ENCODE peak calls at places on chromosomes 2 and 18, in seven cellular contexts. Y is HCT116, G is GM23338, U is hepatocyte, W is GM23248, M is MM.1S, O is PC-3. H is an unnamed sample. For H3K4me1, the result is how much of the 10 kb centered on the place peaks cover.

GRCh38 chr2:191366199-191366598 is 121.0 kb downstream of the MYO1B start:
- DNase-seq in W (peak), Y (no peak), U (no peak), M (no peak), G (no peak), O (peak), H (no peak)

GRCh38 chr2:67085146-67085545 is 312.0 kb upstream of the ETAA1 start:
- DNase-seq in W (no peak), U (no peak), G (no peak), O (no peak), Y (no peak), M (no peak), H (no peak)

GRCh38 chr18:13716916-13717315 is 9.4 kb downstream of the FAM210A start:
- DNase-seq in M (no peak), Y (no peak), W (no peak), U (no peak), G (no peak), O (no peak), H (no peak)

GRCh38 chr2:204251977-204252376 is 293.3 kb upstream of the PARD3B start:
- DNase-seq in U (no peak), O (no peak), Y (no peak), M (no peak), G (no peak), W (no peak), H (no peak)

GRCh38 chr2:152598975-152599724 is 118.1 kb downstream of the PRPF40A start:
- DNase-seq in G (no peak), W (peak), O (peak), M (no peak), U (no peak), Y (peak), H (no peak)

GRCh38 chr2:8966123-8966908 is 37.2 kb downstream of the MBOAT2 start:
- DNase-seq in U (no peak), Y (no peak), W (peak), O (no peak), G (no peak), M (no peak), H (no peak)

GRCh38 chr2:191247381-191248057 is 2.3 kb downstream of the MYO1B start:
- DNase-seq in O (peak), U (peak), G (peak), Y (peak), M (no peak), W (peak), H (no peak)

GRCh38 chr2:120245520-120245835 is 7.2 kb upstream of the RALB start:
- DNase-seq in U (peak), M (no peak), Y (no peak), O (peak), G (no peak), W (no peak), H (no peak)

GRCh38 chr18:56038258-56039030 is 450.5 kb upstream of the TCF4 start:
- DNase-seq in O (no peak), G (no peak), W (no peak), Y (no peak), M (no peak), U (no peak), H (no peak)

GRCh38 chr2:164438490-164439205 is 182.6 kb downstream of the GRB14 start:
- DNase-seq in W (no peak), O (no peak), Y (no peak), U (no peak), M (peak), G (no peak), H (no peak)

GRCh38 chr2:216188268-216188850 is 79.2 kb downstream of the XRCC5 start:
- DNase-seq in W (peak), U (no peak), G (no peak), O (no peak), Y (no peak), M (no peak), H (no peak)

GRCh38 chr2:67186871-67187270 is 210.3 kb upstream of the ETAA1 start:
- DNase-seq in G (no peak), M (no peak), U (no peak), O (peak), Y (no peak), W (no peak), H (no peak)

GRCh38 chr18:13273800-13274199 is 55.2 kb downstream of the LDLRAD4 start:
- DNase-seq in W (no peak), Y (no peak), U (no peak), G (no peak), M (no peak), O (no peak), H (no peak)

GRCh38 chr2:219508444-219508734 is 5.9 kb upstream of the ASIC4 start:
- DNase-seq in M (no peak), W (no peak), Y (no peak), O (no peak), G (no peak), U (no peak), H (no peak)

GRCh38 chr2:150832686-150833085 is 345.2 kb upstream of the RND3 start:
- DNase-seq in U (no peak), G (no peak), Y (no peak), O (no peak), M (no peak), W (peak), H (no peak)

GRCh38 chr2:217685255-217685605 is 317.6 kb downstream of the TNS1 start:
- DNase-seq in U (peak), O (peak), W (peak), G (peak), Y (peak), M (no peak), H (no peak)

GRCh38 chr2:190343170-190343499 is 254 bp upstream of the INPP1 start:
- DNase-seq in G (peak), O (no peak), M (no peak), Y (no peak), U (no peak), W (no peak), H (no peak)

GRCh38 chr2:236965021-236965840 is 120.5 kb upstream of the COPS8 start:
- DNase-seq in M (no peak), W (no peak), U (no peak), O (no peak), Y (no peak), G (peak), H (no peak)

GRCh38 chr2:134917958-134918517 is 584 bp upstream of the CCNT2 start:
- DNase-seq in W (peak), Y (no peak), G (no peak), M (no peak), O (peak), U (no peak), H (no peak)

GRCh38 chr18:55185391-55185790 is 226.1 kb upstream of the CCDC68 start:
- DNase-seq in O (peak), W (peak), U (no peak), G (no peak), M (no peak), Y (no peak), H (no peak)

GRCh38 chr2:174063492-174064092 is 98.4 kb upstream of the SP3 start:
- DNase-seq in G (no peak), O (no peak), W (no peak), U (no peak), Y (no peak), M (no peak), H (no peak)

GRCh38 chr2:127678991-127679390 is 3.7 kb upstream of the LIMS2 start:
- DNase-seq in Y (no peak), U (no peak), G (no peak), O (no peak), W (no peak), M (no peak), H (no peak)

GRCh38 chr2:177783835-177784448 is 288.6 kb downstream of the PDE11A start:
- DNase-seq in G (no peak), M (peak), O (peak), W (peak), Y (no peak), U (no peak), H (no peak)

GRCh38 chr18:62497171-62497783 is 25.5 kb upstream of the ZCCHC2 start:
- DNase-seq in O (no peak), W (no peak), Y (no peak), M (no peak), U (no peak), G (no peak), H (no peak)

GRCh38 chr2:144475044-144475443 is 44.9 kb downstream of the ZEB2 start:
- DNase-seq in W (no peak), O (no peak), Y (no peak), U (no peak), M (no peak), G (no peak), H (no peak)

GRCh38 chr2:658426-658825 is 18.8 kb downstream of the TMEM18 start:
- DNase-seq in Y (no peak), U (no peak), W (no peak), O (no peak), M (no peak), G (no peak), H (no peak)

GRCh38 chr18:31066267-31066666 is 23.7 kb upstream of the DSC3 start:
- DNase-seq in Y (no peak), G (no peak), W (no peak), U (no peak), M (no peak), O (no peak), H (no peak)

GRCh38 chr2:166343467-166343866 is 32.3 kb downstream of the SCN9A start:
- DNase-seq in G (peak), M (no peak), Y (no peak), O (no peak), U (no peak), W (no peak), H (peak)

GRCh38 chr2:166338831-166339339 is 36.9 kb downstream of the SCN9A start:
- DNase-seq in G (no peak), M (no peak), Y (no peak), W (no peak), U (no peak), O (peak), H (no peak)

GRCh38 chr2:166344286-166345113 is 31.2 kb downstream of the SCN9A start:
- DNase-seq in M (peak), Y (no peak), W (peak), G (no peak), O (no peak), U (no peak), H (no peak)
- TF ChIP-seq EZH2phosphoT487 in M (no peak), Y (no peak), W (no peak), G (no peak), O (no peak), U (no peak), H (no peak)

GRCh38 chr2:96542357-96542977 is 5.9 kb downstream of the ARID5A start:
- DNase-seq in M (no peak), G (no peak), Y (no peak), W (no peak), O (no peak), U (no peak), H (no peak)
- H3K4me1 ChIP-seq in M (half or more), G (under half), Y (under half), W (under half), O (under half), U (under half), H (under half)

GRCh38 chr2:14634885-14635871 is 2.7 kb downstream of the LRATD1 start:
- DNase-seq in M (no peak), O (peak), U (peak), W (peak), G (peak), Y (no peak), H (peak)

GRCh38 chr2:14633031-14633430 is 514 bp downstream of the LRATD1 start:
- DNase-seq in U (peak), O (peak), M (no peak), Y (no peak), W (no peak), G (peak), H (peak)

GRCh38 chr2:14632133-14632936 is at the start of gene LRATD1:
- DNase-seq in O (peak), W (peak), G (peak), Y (no peak), M (no peak), U (peak), H (peak)

GRCh38 chr2:14633451-14634211 is 1.1 kb downstream of the LRATD1 start:
- DNase-seq in M (no peak), U (peak), O (peak), G (peak), W (no peak), Y (no peak), H (peak)

GRCh38 chr2:14634223-14634884 is 1.8 kb downstream of the LRATD1 start:
- DNase-seq in G (peak), U (peak), O (peak), Y (no peak), W (peak), M (peak), H (peak)
- TF ChIP-seq EZH2 in G (peak), U (no peak), O (no peak), Y (no peak), W (no peak), M (no peak), H (peak)

DNA sequence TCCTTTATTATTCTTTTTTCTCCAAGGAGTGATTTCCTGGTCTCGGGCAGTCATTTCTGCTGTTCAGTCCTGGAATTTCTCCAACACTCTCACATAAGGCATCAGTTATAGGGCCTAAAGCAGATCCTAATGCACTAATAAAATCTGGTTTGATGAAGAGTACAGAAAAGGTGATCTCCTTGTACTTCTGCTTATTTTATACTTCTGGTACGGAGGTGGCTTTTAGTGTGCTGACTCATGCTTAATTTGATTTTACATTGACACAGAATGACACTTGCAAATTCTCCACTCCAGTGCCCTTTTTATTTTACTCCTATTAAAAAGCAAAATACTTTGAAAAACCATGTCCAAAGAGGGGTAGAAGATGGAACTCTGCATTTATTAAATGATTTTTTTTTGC is 157.4 kb downstream of the DOK6 start:
- DNase-seq in M (no peak), Y (no peak), W (no peak), O (no peak), U (no peak), G (no peak), H (no peak)
- TF ChIP-seq EZH2phosphoT487 in M (no peak), Y (no peak), W (no peak), O (no peak), U (no peak), G (no peak), H (no peak)

GRCh38 chr2:64090264-64090663 is 54.0 kb downstream of the PELI1 start:
- DNase-seq in M (no peak), U (no peak), W (no peak), O (no peak), Y (no peak), G (peak), H (no peak)
- H3K4me1 ChIP-seq in M (under half), U (under half), W (under half), O (under half), Y (under half), G (under half), H (under half)